ENCODE peak calls at places on chromosomes 16 and 17, in nine cellular contexts. P, M, Q, K, A, W, T, F and S are unnamed samples.

GRCh38 chr16:23062524-23062923 is 86.7 kb downstream of the USP31 start:
- DNase-seq in P (no peak), M (no peak), Q (no peak), K (no peak), A (no peak), W (no peak), T (no peak), F (no peak), S (no peak)

GRCh38 chr17:15398736-15399331 is 57.4 kb upstream of the TEKT3 start:
- DNase-seq in P (no peak), M (no peak), Q (no peak), K (peak), A (no peak), W (no peak), T (no peak), F (no peak), S (no peak)

GRCh38 chr17:50134206-50135110 is 4.5 kb upstream of the SAMD14 start:
- DNase-seq in P (peak), M (no peak), Q (no peak), K (no peak), A (no peak), W (no peak), T (no peak), F (no peak), S (no peak)

GRCh38 chr17:81854974-81855774 is 5.2 kb downstream of the P4HB start:
- DNase-seq in P (no peak), M (no peak), Q (no peak), K (no peak), A (no peak), W (no peak), T (no peak), F (no peak), S (no peak)

GRCh38 chr17:31404028-31404949 is 12.8 kb downstream of the RAB11FIP4 start:
- DNase-seq in P (no peak), M (no peak), Q (no peak), K (no peak), A (no peak), W (no peak), T (no peak), F (no peak), S (no peak)

GRCh38 chr16:5621826-5622225 is 524.2 kb upstream of the EEF2KMT start:
- DNase-seq in P (no peak), M (no peak), Q (no peak), K (no peak), A (no peak), W (no peak), T (no peak), F (no peak), S (no peak)

GRCh38 chr16:66881014-66881417 is 701 bp downstream of the PDP2 start:
- DNase-seq in P (no peak), M (peak), Q (no peak), K (no peak), A (no peak), W (no peak), T (no peak), F (no peak), S (no peak)

GRCh38 chr17:40432864-40433528 is 10.3 kb upstream of the IGFBP4 start:
- DNase-seq in P (no peak), M (no peak), Q (no peak), K (peak), A (no peak), W (no peak), T (no peak), F (peak), S (no peak)

GRCh38 chr17:64780096-64781012 is 118.2 kb upstream of the SMURF2 start:
- DNase-seq in P (peak), M (peak), Q (no peak), K (no peak), A (peak), W (peak), T (no peak), F (no peak), S (peak)

GRCh38 chr17:63483655-63484575 is 7.1 kb downstream of the ACE start:
- DNase-seq in P (peak), M (no peak), Q (no peak), K (no peak), A (no peak), W (no peak), T (no peak), F (no peak), S (no peak)

GRCh38 chr16:67917852-67918236 is 13.8 kb downstream of the CTRL start:
- DNase-seq in P (no peak), M (peak), Q (peak), K (peak), A (no peak), W (no peak), T (no peak), F (peak), S (no peak)